ENCODE peak calls at places on chromosomes 2 and 18, in nine cellular contexts. X, Y, U, P, N, M, I, W and O are unnamed samples.

GRCh38 chr2:147739531-147739930 is 105.3 kb upstream of the ACVR2A start:
- DNase-seq in I (no peak), W (no peak), U (peak; percentile 63), Y (no peak), P (no peak), N (no peak), M (no peak), X (no peak), O (no peak)

GRCh38 chr2:47636596-47636995 is 146.3 kb upstream of the MSH6 start:
- DNase-seq in M (no peak), U (peak; percentile 33), N (no peak), I (peak; percentile 35), Y (no peak), P (no peak), X (no peak), W (no peak), O (no peak)

GRCh38 chr2:241324775-241325174 is 9.1 kb downstream of the SEPTIN2 start:
- DNase-seq in P (no peak), U (no peak), N (no peak), X (no peak), M (no peak), W (no peak), Y (no peak), I (no peak), O (no peak)

GRCh38 chr2:219125225-219125885 is 35.3 kb downstream of the NHEJ1 start:
- DNase-seq in M (no peak), U (peak; percentile 98), Y (peak; percentile 34), W (no peak), X (no peak), P (peak; percentile 38), I (peak; percentile 27), N (no peak), O (no peak)

GRCh38 chr18:8990276-8991031 is 112.0 kb upstream of the NDUFV2 start:
- DNase-seq in Y (peak; percentile 40), M (no peak), I (peak; percentile 48), N (no peak), W (no peak), X (no peak), P (no peak), U (peak; percentile 68), O (no peak)

GRCh38 chr18:32712860-32713259 is 60.0 kb downstream of the KLHL14 start:
- DNase-seq in P (no peak), Y (no peak), U (no peak), W (no peak), I (no peak), N (no peak), X (no peak), M (no peak), O (no peak)

GRCh38 chr18:35132284-35132910 is 91.2 kb downstream of the MAPRE2 start:
- DNase-seq in U (no peak), M (no peak), I (no peak), P (no peak), N (no peak), W (no peak), X (no peak), Y (no peak), O (no peak)

GRCh38 chr2:11872247-11872947 is 126.0 kb downstream of the LPIN1 start:
- DNase-seq in M (no peak), Y (no peak), N (no peak), U (no peak), I (no peak), W (no peak), P (no peak), X (no peak), O (no peak)

GRCh38 chr2:113233593-113234550 is 44.8 kb downstream of the PAX8 start:
- DNase-seq in Y (no peak), P (no peak), I (no peak), W (no peak), N (no peak), M (no peak), X (peak; percentile 61), U (peak; percentile 60), O (no peak)

DNA sequence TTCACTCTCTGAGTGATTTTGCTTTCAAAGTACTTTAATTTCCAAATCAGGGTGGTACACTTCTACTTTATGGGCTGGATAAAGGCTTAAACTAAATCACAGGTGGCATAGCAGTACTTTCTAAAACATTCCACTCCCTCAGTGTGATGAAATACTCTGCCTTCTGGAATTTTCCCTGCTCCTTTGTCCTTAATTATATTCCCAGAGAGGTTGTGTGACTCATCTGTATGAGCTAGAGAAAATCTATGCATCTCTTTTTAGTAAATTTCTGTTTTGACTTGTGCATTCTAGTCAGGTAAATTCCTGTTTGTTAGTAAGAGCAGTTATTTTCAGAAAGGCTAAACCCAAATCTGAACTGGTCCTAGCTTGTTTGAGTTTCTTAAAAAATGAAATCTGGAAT is 29.0 kb upstream of the PLA2R1 start:
- DNase-seq in Y (no peak), I (peak; percentile 72), U (peak; percentile 69), N (no peak), M (no peak), W (no peak), P (no peak), X (no peak), O (no peak)
- H3K9me3 ChIP-seq in Y (peaks cover 30% of the 10 kb centered on the region), I (peaks cover 41% of the 10 kb centered on the region), U (no peaks in the 10 kb centered on the region), N (peaks cover 15% of the 10 kb centered on the region), M (peaks cover 9% of the 10 kb centered on the region), W (no peaks in the 10 kb centered on the region), P (peaks cover 15% of the 10 kb centered on the region), X (peaks cover 60% of the 10 kb centered on the region), O (peaks cover 32% of the 10 kb centered on the region)

GRCh38 chr2:238864207-238865014 is 16.5 kb downstream of the TWIST2 start:
- DNase-seq in W (peak; percentile 87), X (peak; percentile 94), M (peak; percentile 83), Y (peak; percentile 72), N (peak; percentile 69), I (peak; percentile 99), U (peak; percentile 99), P (peak; percentile 84), O (peak; percentile 13)
- H3K4me3 ChIP-seq in W (no peak overlapping the region), X (no peak overlapping the region), M (peak overlapping the region; percentile 37), Y (peak overlapping the region; percentile 23), N (no peak overlapping the region), I (peak overlapping the region; percentile 61), U (no peak overlapping the region), P (no peak overlapping the region), O (peak overlapping the region; percentile 12)

GRCh38 chr2:6181525-6182270 is 489.5 kb downstream of the SOX11 start:
- DNase-seq in Y (no peak), W (no peak), P (no peak), M (no peak), X (no peak), I (peak; percentile 39), U (peak; percentile 86), N (no peak), O (no peak)
- H3K9me3 ChIP-seq in Y (no peaks in the 10 kb centered on the region), W (no peaks in the 10 kb centered on the region), P (no peaks in the 10 kb centered on the region), M (no peaks in the 10 kb centered on the region), X (no peaks in the 10 kb centered on the region), I (no peaks in the 10 kb centered on the region), U (no peaks in the 10 kb centered on the region), N (no peaks in the 10 kb centered on the region), O (no peaks in the 10 kb centered on the region)

DNA sequence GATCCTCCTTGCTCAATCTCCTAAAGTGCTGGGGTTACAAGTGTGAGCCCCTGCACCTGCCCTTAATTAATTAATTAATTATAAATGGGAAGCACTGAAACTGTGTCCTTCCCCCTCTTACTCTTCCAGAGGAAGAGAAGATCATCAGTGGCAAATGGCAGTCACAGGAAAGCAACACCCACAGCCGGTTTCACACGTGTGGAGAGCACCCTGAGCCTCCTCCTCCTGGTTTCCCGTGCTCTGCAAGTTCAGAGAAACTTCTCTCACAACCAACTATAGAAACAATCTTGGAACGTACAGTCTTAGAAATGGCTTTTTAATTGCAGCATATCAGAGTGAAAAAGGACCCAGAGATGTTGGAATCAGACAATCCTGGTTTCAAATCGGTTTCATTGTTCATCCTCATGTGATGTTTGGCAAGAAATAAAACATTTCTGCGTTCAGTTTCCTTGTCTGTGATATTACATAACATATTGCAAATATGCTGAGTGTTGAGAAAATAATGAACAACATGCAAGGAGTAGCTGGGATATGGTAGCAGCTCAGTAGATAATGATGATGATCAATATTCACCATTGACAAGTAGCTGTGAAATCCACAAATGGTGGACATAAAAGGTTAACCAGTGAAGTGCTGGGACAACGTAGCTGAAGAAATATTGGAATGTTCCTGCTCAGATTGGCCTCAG is 141.0 kb upstream of the KCTD1 start:
- DNase-seq in P (no peak), U (no peak), Y (no peak), X (no peak), M (no peak), W (no peak), I (no peak), N (no peak), O (no peak)
- H3K4me3 ChIP-seq in P (no peak overlapping the region), U (no peak overlapping the region), Y (no peak overlapping the region), X (no peak overlapping the region), M (no peak overlapping the region), W (no peak overlapping the region), I (no peak overlapping the region), N (no peak overlapping the region), O (no peak overlapping the region)

GRCh38 chr2:1997976-1998375 is 253.7 kb upstream of the PXDN start:
- DNase-seq in M (no peak), U (no peak), X (peak; percentile 10), I (no peak), W (no peak), Y (no peak), P (no peak), N (no peak), O (no peak)
- H3K9me3 ChIP-seq in M (no peaks in the 10 kb centered on the region), U (no peaks in the 10 kb centered on the region), X (no peaks in the 10 kb centered on the region), I (peaks cover 3% of the 10 kb centered on the region), W (no peaks in the 10 kb centered on the region), Y (no peaks in the 10 kb centered on the region), P (no peaks in the 10 kb centered on the region), N (no peaks in the 10 kb centered on the region), O (no peaks in the 10 kb centered on the region)

GRCh38 chr2:69581774-69582581 is 61.6 kb downstream of the AAK1 start:
- DNase-seq in M (no peak), I (peak; percentile 46), P (no peak), U (peak; percentile 79), Y (no peak), W (no peak), N (no peak), X (peak; percentile 60), O (no peak)

GRCh38 chr2:69583434-69583833 is 60.1 kb downstream of the AAK1 start:
- DNase-seq in W (no peak), U (no peak), P (no peak), Y (no peak), M (no peak), X (no peak), N (no peak), I (no peak), O (no peak)

GRCh38 chr2:69579561-69579960 is 64.0 kb downstream of the AAK1 start:
- DNase-seq in U (no peak), P (no peak), X (no peak), I (no peak), W (no peak), N (no peak), Y (no peak), M (no peak), O (no peak)

GRCh38 chr2:69584127-69584889 is 59.2 kb downstream of the AAK1 start:
- DNase-seq in X (no peak), I (no peak), U (no peak), W (no peak), P (no peak), M (no peak), N (no peak), Y (no peak), O (no peak)

DNA sequence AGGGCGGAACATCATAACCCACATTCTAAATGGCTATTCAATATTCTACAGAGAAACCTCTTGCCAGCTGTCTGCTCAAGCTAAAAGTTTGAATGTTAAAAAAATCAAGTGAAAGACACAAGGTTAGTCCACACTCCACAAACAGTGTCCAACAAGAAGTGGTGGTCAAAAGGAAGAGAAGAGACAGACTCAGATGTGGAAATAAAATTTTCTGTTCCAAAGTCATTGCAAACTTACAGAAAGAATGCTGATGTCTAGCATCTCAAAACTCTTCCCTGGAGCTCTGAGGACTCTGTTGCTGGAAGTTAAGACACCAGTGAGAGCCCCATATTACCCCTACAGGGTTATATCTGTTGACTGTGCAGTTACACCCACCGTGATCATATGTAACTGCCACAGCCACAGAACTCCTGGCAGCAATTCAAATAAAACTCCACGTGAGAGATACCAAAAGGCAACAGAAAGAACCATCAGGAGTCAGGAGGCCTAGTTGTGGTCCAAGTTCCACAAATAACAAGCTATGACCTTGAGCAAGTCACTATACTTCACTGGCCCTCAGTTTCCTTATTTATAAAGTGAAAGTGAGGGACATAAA is 60.9 kb downstream of the AAK1 start:
- DNase-seq in Y (no peak), X (no peak), U (peak; percentile 51), N (no peak), I (no peak), M (no peak), W (no peak), P (no peak), O (no peak)
- H3K4me3 ChIP-seq in Y (peak overlapping the region; percentile 23), X (no peak overlapping the region), U (no peak overlapping the region), N (no peak overlapping the region), I (no peak overlapping the region), M (no peak overlapping the region), W (no peak overlapping the region), P (no peak overlapping the region), O (no peak overlapping the region)